ENCODE peak calls at places on chromosomes 2 and 18, in four cellular contexts. U, A, J and X are unnamed samples. For H3K9me1, the result is how much of the 10 kb centered on the place peaks cover.

GRCh38 chr2:200486529-200486928 is 23.3 kb downstream of the KCTD18 start:
- DNase-seq in U (peak), A (no peak), J (no peak), X (no peak)

GRCh38 chr2:219736196-219736595 is 108.8 kb downstream of the SLC4A3 start:
- DNase-seq in U (peak), A (peak), J (peak), X (no peak)

GRCh38 chr18:58225101-58225500 is 181.1 kb downstream of the NEDD4L start:
- DNase-seq in U (no peak), A (no peak), J (no peak), X (no peak)

GRCh38 chr2:38145226-38145625 is 69.3 kb upstream of the CYP1B1 start:
- DNase-seq in U (no peak), A (no peak), J (no peak), X (no peak)

GRCh38 chr2:3776311-3776710 is 72.9 kb downstream of the DCDC2C start:
- DNase-seq in U (no peak), A (no peak), J (no peak), X (no peak)

GRCh38 chr2:70141754-70142589 is 48.8 kb downstream of the C2orf42 start:
- DNase-seq in U (peak), A (peak), J (peak), X (no peak)

GRCh38 chr2:160362018-160362417 is 131.6 kb downstream of the RBMS1 start:
- DNase-seq in U (no peak), A (no peak), J (no peak), X (no peak)

GRCh38 chr2:113826346-113827285 is 63.3 kb upstream of the ACTR3 start:
- DNase-seq in U (no peak), A (no peak), J (no peak), X (no peak)

GRCh38 chr2:111049792-111050640 is 70.7 kb upstream of the BCL2L11 start:
- DNase-seq in U (no peak), A (no peak), J (peak), X (no peak)

GRCh38 chr2:224884188-224884587 is 158.1 kb downstream of the DOCK10 start:
- DNase-seq in U (peak), A (no peak), J (no peak), X (no peak)

GRCh38 chr18:49764032-49764431 is 49.3 kb downstream of the ACAA2 start:
- DNase-seq in U (peak), A (no peak), J (peak), X (no peak)

GRCh38 chr2:109410021-109410815 is 203.5 kb downstream of the SEPTIN10 start:
- DNase-seq in U (peak), A (no peak), J (no peak), X (no peak)

GRCh38 chr2:157900203-157900602 is 24.1 kb upstream of the ACVR1 start:
- DNase-seq in U (no peak), A (no peak), J (no peak), X (no peak)

GRCh38 chr2:227013330-227013729 is 150.7 kb downstream of the COL4A4 start:
- DNase-seq in U (no peak), A (no peak), J (no peak), X (no peak)

GRCh38 chr2:73708527-73708926 is 28.6 kb downstream of the TPRKB start:
- DNase-seq in U (no peak), A (no peak), J (no peak), X (no peak)
- H3K9me1 ChIP-seq in U (under half), A (under half), J (under half), X (under half)

DNA sequence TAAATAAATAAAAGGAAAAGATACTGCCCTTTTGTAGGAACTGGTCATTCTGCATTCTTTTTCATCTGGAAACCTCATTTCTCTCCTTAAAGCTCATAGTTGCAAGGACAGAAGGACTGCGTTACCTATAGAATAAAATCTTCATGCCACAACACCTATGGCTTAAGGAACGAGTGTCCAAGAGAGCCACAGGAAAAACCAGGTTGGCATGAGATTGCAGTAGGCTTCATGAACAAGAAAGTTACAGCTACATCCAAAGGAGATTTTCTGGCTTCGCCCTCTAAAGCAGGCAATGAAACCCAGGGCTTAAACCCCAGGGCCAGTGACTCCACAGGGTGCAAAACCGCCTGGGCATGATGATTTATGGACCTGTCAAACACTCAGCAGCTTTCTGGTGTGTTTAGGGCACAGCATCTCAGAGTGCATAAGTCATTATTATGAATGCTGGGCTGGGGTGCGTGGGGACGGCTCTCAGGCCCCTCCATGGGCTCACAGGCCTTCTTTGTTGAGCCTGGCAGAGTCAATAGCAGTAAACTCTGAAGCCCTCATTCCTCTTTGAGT is 30.7 kb upstream of the PIEZO2 start:
- DNase-seq in U (no peak), A (no peak), J (no peak), X (no peak)
- H3K9me1 ChIP-seq in U (under half), A (under half), J (under half), X (under half)

DNA sequence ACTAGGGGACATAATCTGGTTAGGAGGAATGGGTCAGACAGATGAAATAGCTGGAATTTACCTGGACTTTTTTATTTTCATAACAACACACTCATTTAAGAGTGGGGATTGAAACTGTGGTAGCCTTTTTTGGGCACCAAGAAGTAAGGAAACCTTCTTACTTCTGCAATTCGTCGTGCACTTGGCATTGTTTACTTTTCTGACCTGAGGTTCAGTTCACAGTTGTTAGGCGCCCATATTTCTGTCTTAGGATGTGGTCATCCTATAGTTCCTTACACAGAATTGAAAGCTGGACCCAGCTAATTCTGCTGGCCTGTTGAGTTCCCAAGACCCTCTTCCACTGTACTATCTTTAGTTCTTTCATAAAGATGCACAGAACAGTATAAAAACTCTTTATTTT is 72.9 kb downstream of the TMX3 start:
- DNase-seq in U (no peak), A (no peak), J (no peak), X (no peak)
- H3K9me1 ChIP-seq in U (under half), A (under half), J (under half), X (under half)

DNA sequence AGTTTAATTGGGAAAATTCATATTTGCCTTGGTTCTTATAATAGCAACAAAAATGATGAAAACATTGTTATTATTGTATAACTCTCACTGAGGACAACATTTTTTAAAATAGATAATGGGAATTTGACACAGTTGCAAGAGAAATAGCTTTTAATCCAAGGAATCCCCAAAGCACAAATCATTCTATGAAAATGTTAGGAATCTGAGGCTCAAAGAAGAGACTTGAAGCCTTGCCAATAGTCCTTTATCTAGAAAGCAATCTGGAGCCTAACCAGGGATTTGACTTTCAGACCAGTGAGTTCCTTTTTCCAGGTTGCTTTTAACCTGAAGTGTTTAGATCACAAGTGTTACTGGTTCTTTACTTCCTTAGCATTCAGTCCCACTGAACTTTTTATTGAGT is 574.4 kb upstream of the ZEB2 start:
- DNase-seq in U (peak), A (no peak), J (no peak), X (no peak)
- H3K9me1 ChIP-seq in U (under half), A (under half), J (under half), X (under half)

GRCh38 chr2:104340879-104341812 is 512.8 kb upstream of the POU3F3 start:
- DNase-seq in U (no peak), A (no peak), J (no peak), X (no peak)

GRCh38 chr2:104340162-104340561 is 513.8 kb upstream of the POU3F3 start:
- DNase-seq in U (no peak), A (no peak), J (no peak), X (no peak)

GRCh38 chr2:104344985-104345384 is 508.9 kb upstream of the POU3F3 start:
- DNase-seq in U (no peak), A (no peak), J (no peak), X (no peak)
- H3K9me1 ChIP-seq in U (under half), A (under half), J (under half), X (under half)

DNA sequence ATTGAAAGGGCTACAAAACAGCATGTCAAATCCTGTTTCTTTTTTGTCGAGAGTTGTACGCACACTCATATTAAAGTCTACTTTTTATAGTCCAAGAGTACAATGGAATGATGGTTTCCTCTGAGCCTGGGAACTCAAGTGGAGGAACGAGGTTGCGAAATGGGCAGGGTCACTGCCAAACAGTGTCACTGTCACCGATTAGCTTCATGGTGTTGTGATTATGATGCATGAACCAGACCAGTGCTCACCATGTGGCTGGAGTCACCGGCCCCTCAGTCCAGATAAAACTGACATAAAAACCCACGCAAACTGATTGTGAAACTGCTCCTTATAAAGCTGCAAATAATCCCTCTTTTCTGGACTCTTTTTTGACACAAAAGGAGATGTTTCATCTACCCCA is 122.0 kb downstream of the COPS8 start:
- DNase-seq in U (peak), A (no peak), J (no peak), X (no peak)
- H3K9me1 ChIP-seq in U (half or more), A (under half), J (under half), X (under half)

GRCh38 chr2:10564876-10565425 is 116.8 kb upstream of the ODC1 start:
- DNase-seq in U (no peak), A (no peak), J (no peak), X (no peak)

GRCh38 chr2:10570076-10570475 is 119.7 kb downstream of the NOL10 start:
- DNase-seq in U (no peak), A (no peak), J (no peak), X (no peak)

GRCh38 chr2:10568721-10569432 is 120.8 kb upstream of the ODC1 start:
- DNase-seq in U (no peak), A (no peak), J (no peak), X (no peak)

GRCh38 chr2:10569460-10569859 is 120.3 kb downstream of the NOL10 start:
- DNase-seq in U (no peak), A (no peak), J (no peak), X (no peak)

GRCh38 chr2:10566021-10566420 is 117.9 kb upstream of the ODC1 start:
- DNase-seq in U (peak), A (no peak), J (no peak), X (no peak)
- H3K9me1 ChIP-seq in U (under half), A (under half), J (under half), X (under half)

GRCh38 chr2:18845854-18846253 is 256.5 kb upstream of the NT5C1B start:
- DNase-seq in U (no peak), A (no peak), J (no peak), X (no peak)

GRCh38 chr2:18841248-18842150 is 252.1 kb upstream of the NT5C1B start:
- DNase-seq in U (no peak), A (no peak), J (no peak), X (no peak)

GRCh38 chr2:18837233-18837632 is 247.9 kb upstream of the NT5C1B start:
- DNase-seq in U (no peak), A (no peak), J (no peak), X (no peak)

GRCh38 chr2:18848641-18849040 is 259.3 kb upstream of the NT5C1B start:
- DNase-seq in U (no peak), A (no peak), J (no peak), X (no peak)

DNA sequence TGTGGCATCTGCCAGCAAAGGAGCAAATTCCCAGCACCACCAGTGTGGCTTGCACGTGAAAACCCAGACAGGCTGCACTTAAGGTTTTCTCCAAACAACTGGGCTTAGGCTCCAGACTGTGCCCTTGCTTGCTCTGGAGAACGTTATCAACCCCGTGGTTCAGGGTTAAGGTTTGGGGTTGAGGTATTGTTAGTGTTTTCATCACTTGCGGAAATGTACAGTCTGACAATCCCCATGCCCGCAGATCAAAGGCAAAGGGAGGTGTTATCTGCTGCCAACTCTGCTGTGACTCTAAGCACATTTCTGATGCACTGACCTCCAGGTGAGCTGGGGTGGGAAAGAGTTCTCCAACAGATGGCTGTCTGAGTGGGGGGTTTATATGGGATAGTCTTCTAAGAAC is 253.5 kb upstream of the NT5C1B start:
- DNase-seq in U (no peak), A (no peak), J (no peak), X (no peak)
- H3K9me1 ChIP-seq in U (under half), A (under half), J (under half), X (under half)

GRCh38 chr2:222296911-222297599 is 1.7 kb downstream of the PAX3 start:
- DNase-seq in U (no peak), A (no peak), J (no peak), X (no peak)

GRCh38 chr2:222296311-222296736 is 2.5 kb downstream of the PAX3 start:
- DNase-seq in U (no peak), A (no peak), J (no peak), X (no peak)

GRCh38 chr2:222297600-222297935 is 1.2 kb downstream of the PAX3 start:
- DNase-seq in U (no peak), A (no peak), J (no peak), X (no peak)

GRCh38 chr2:222298311-222299150 is at the start of gene PAX3:
- DNase-seq in U (no peak), A (no peak), J (no peak), X (no peak)

DNA sequence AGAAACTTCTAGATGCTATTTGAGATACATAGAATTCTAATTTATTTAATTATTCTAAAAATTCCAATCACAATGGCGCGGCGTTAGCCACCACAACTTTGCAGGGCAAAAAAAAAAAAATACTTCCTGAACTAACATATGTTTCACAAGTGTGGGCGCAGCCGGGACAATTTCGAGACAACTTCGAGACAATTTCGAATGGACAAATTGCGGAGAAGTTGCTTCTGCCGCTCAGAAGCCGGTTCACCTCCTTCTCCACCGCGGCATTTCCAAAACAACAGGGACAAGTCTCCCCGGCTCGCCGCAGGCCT is 843 bp downstream of the PAX3 start:
- DNase-seq in U (no peak), A (no peak), J (no peak), X (no peak)
- H3K9me1 ChIP-seq in U (under half), A (under half), J (under half), X (under half)